ENCODE peak calls at places on chromosomes 13 and 19, in eight cellular contexts. E is Panc1; I is stimulated activated effector memory CD8-positive, alpha-beta T cell treated with anti-CD3 and anti-CD28 coated beads, Interleukin-12 subunit alpha, Interleukin-12 subunit beta, amount 100 ng/mL, for 72 hours; H is lower lobe of right lung; R is mucosa of descending colon; O is stimulated activated naive CD8-positive, alpha-beta T cell treated with anti-CD3 and anti-CD28 coated beads, Interleukin-15, amount 100 ng/mL, for 72 hours; V is GM23338; N is effector memory CD8-positive, alpha-beta T cell. M is an unnamed sample.

GRCh38 chr19:42143341-42144234 is 11.3 kb upstream of the POU2F2 start:
- ATAC-seq in R (peak; percentile 14), N (no peak), E (no peak), V (peak; percentile 84), I (no peak), H (no peak), O (no peak), M (no peak)

GRCh38 chr13:110265682-110266430 is 41.1 kb downstream of the COL4A1 start:
- ATAC-seq in R (no peak), I (no peak), E (no peak), N (no peak), V (no peak), O (no peak), H (no peak), M (peak; percentile 12)

GRCh38 chr19:19637523-19638251 is 5.8 kb downstream of the GMIP start:
- ATAC-seq in E (no peak), H (peak; percentile 20), V (peak; percentile 92), R (no peak), I (no peak), O (peak; percentile 29), N (no peak), M (peak; percentile 8)

GRCh38 chr19:35022460-35022859 is 7.8 kb upstream of the SCN1B start:
- ATAC-seq in V (no peak), N (no peak), H (no peak), R (no peak), E (peak; percentile 10), I (no peak), O (no peak), M (no peak)

GRCh38 chr19:28541029-28541428 is 671.9 kb downstream of the UQCRFS1 start:
- ATAC-seq in I (no peak), H (no peak), E (no peak), R (no peak), V (no peak), N (no peak), O (no peak), M (no peak)

GRCh38 chr19:46722421-46723022 is 5.6 kb upstream of the PRKD2 start:
- ATAC-seq in V (no peak), I (no peak), N (no peak), O (no peak), H (no peak), E (no peak), R (no peak), M (no peak)

GRCh38 chr19:23436944-23437343 is 41.7 kb upstream of the ZNF91 start:
- ATAC-seq in R (peak; percentile 43), O (no peak), V (peak; percentile 56), H (no peak), I (no peak), E (no peak), N (no peak), M (no peak)

GRCh38 chr13:77001963-77002587 is 10.2 kb downstream of the CLN5 start:
- ATAC-seq in O (no peak), H (no peak), N (no peak), I (no peak), V (no peak), E (no peak), R (no peak), M (no peak)

GRCh38 chr19:14459703-14460102 is 15.5 kb downstream of the PTGER1 start:
- ATAC-seq in V (no peak), R (peak; percentile 55), N (peak; percentile 100), I (peak; percentile 100), E (no peak), O (peak; percentile 100), H (peak; percentile 73), M (no peak)

GRCh38 chr19:17076539-17076919 is 952 bp downstream of the MYO9B start:
- ATAC-seq in O (no peak), I (no peak), H (no peak), E (peak; percentile 14), R (no peak), N (no peak), V (no peak), M (no peak)

GRCh38 chr19:18912933-18913332 is 6.3 kb downstream of the COPE start:
- ATAC-seq in N (no peak), V (no peak), H (no peak), I (no peak), O (no peak), R (no peak), E (no peak), M (peak; percentile 20)

GRCh38 chr19:15788594-15789270 is 1.3 kb downstream of the OR10H5 start:
- ATAC-seq in H (no peak), V (no peak), O (no peak), N (no peak), I (no peak), E (no peak), R (peak; percentile 90), M (no peak)

GRCh38 chr19:13208131-13208963 is 58.1 kb downstream of the IER2 start:
- ATAC-seq in R (peak; percentile 56), I (peak; percentile 82), O (peak; percentile 75), V (peak; percentile 4), H (peak; percentile 42), E (no peak), N (peak; percentile 67), M (peak; percentile 22)

GRCh38 chr13:50731400-50731799 is 112.1 kb downstream of the DLEU7 start:
- ATAC-seq in V (no peak), N (no peak), R (no peak), E (no peak), O (no peak), H (no peak), I (no peak), M (peak; percentile 92)

GRCh38 chr13:72293206-72293605 is 426.2 kb upstream of the DACH1 start:
- ATAC-seq in N (no peak), H (no peak), V (no peak), O (no peak), R (no peak), E (no peak), I (no peak), M (no peak)

GRCh38 chr19:47813995-47814328 is 7.8 kb upstream of the CRX start:
- ATAC-seq in O (peak; percentile 7), H (no peak), V (peak; percentile 53), I (no peak), N (no peak), E (no peak), R (no peak), M (no peak)

GRCh38 chr19:7917292-7918061 is 2.7 kb upstream of the SNAPC2 start:
- ATAC-seq in E (peak; percentile 63), V (peak; percentile 52), N (peak; percentile 23), H (no peak), R (no peak), O (peak; percentile 61), I (peak; percentile 55), M (no peak)

GRCh38 chr19:5903502-5904301 is at the start of gene NDUFA11:
- ATAC-seq in V (peak; percentile 56), R (peak; percentile 81), N (peak; percentile 51), I (peak; percentile 75), H (peak; percentile 86), O (peak; percentile 65), E (peak; percentile 84), M (peak; percentile 80)

GRCh38 chr19:58440556-58440955 is 603 bp upstream of the ZNF132 start:
- ATAC-seq in I (no peak), O (no peak), R (no peak), V (no peak), H (peak; percentile 2), E (no peak), N (no peak), M (peak; percentile 3)

GRCh38 chr13:85194482-85194881 is 604.7 kb downstream of the SLITRK6 start:
- ATAC-seq in H (no peak), O (no peak), I (no peak), R (no peak), E (no peak), N (no peak), V (no peak), M (no peak)

GRCh38 chr13:74090397-74090796 is 43.8 kb downstream of the KLF12 start:
- ATAC-seq in R (no peak), O (peak; percentile 70), V (no peak), N (no peak), H (no peak), E (no peak), I (peak; percentile 54), M (no peak)

M was measured in esophagus mucosa.